ENCODE peak calls at places on chromosomes 13 and 19, in four cellular contexts. One of them, this sample, is unnamed.

GRCh38 chr19:49767380-49767779 is 579 bp downstream of the AP2A1 start:
- DNase-seq in H9: no peak
- DNase-seq in H1: no peak
- DNase-seq in mesendoderm: peak
- DNase-seq in this sample: no peak

GRCh38 chr19:3107658-3108057 is 13.5 kb downstream of the GNA11 start:
- DNase-seq in H9: no peak
- DNase-seq in H1: no peak
- DNase-seq in mesendoderm: no peak
- DNase-seq in this sample: no peak

GRCh38 chr19:50489461-50490011 is 12.9 kb upstream of the GARIN5A start:
- DNase-seq in H9: peak
- DNase-seq in H1: peak
- DNase-seq in mesendoderm: peak
- DNase-seq in this sample: no peak

GRCh38 chr13:86000546-86000945 is 201.3 kb upstream of the SLITRK6 start:
- DNase-seq in H9: no peak
- DNase-seq in H1: no peak
- DNase-seq in mesendoderm: no peak
- DNase-seq in this sample: no peak

GRCh38 chr13:74258951-74259350 is 124.7 kb upstream of the KLF12 start:
- DNase-seq in H9: no peak
- DNase-seq in H1: no peak
- DNase-seq in mesendoderm: no peak
- DNase-seq in this sample: no peak

GRCh38 chr19:4015705-4016402 is 8.3 kb downstream of the PIAS4 start:
- DNase-seq in H9: no peak
- DNase-seq in H1: no peak
- DNase-seq in mesendoderm: no peak
- DNase-seq in this sample: no peak

GRCh38 chr19:17304386-17305047 is 1.2 kb upstream of the MRPL34 start:
- DNase-seq in H9: no peak
- DNase-seq in H1: no peak
- DNase-seq in mesendoderm: no peak
- DNase-seq in this sample: no peak

GRCh38 chr19:12936582-12936981 is 1.8 kb upstream of the CALR start:
- DNase-seq in H9: no peak
- DNase-seq in H1: no peak
- DNase-seq in mesendoderm: no peak
- DNase-seq in this sample: no peak

GRCh38 chr13:109381546-109382180 is 404.7 kb downstream of the IRS2 start:
- DNase-seq in H9: no peak
- DNase-seq in H1: no peak
- DNase-seq in mesendoderm: no peak
- DNase-seq in this sample: peak

GRCh38 chr13:47175172-47175806 is 278.4 kb upstream of the HTR2A start:
- DNase-seq in H9: no peak
- DNase-seq in H1: no peak
- DNase-seq in mesendoderm: no peak
- DNase-seq in this sample: peak

GRCh38 chr19:35939307-35940077 is 3.3 kb downstream of the LRFN3 start:
- DNase-seq in H9: no peak
- DNase-seq in H1: no peak
- DNase-seq in mesendoderm: no peak
- DNase-seq in this sample: no peak

GRCh38 chr13:41603917-41604316 is 146.6 kb downstream of the RGCC start:
- DNase-seq in H9: no peak
- DNase-seq in H1: no peak
- DNase-seq in mesendoderm: no peak
- DNase-seq in this sample: peak

GRCh38 chr19:2353895-2354592 is 6.0 kb upstream of the TMPRSS9 start:
- DNase-seq in H9: no peak
- DNase-seq in H1: no peak
- DNase-seq in mesendoderm: no peak
- DNase-seq in this sample: no peak

GRCh38 chr19:18418725-18419194 is 438 bp upstream of the SSBP4 start:
- DNase-seq in H9: no peak
- DNase-seq in H1: no peak
- DNase-seq in mesendoderm: no peak
- DNase-seq in this sample: no peak

GRCh38 chr19:19098703-19099632 is 35.2 kb downstream of the SLC25A42 start:
- DNase-seq in H9: no peak
- DNase-seq in H1: no peak
- DNase-seq in mesendoderm: no peak
- DNase-seq in this sample: no peak

GRCh38 chr13:39766464-39767167 is 111.2 kb downstream of the COG6 start:
- DNase-seq in H9: no peak
- DNase-seq in H1: no peak
- DNase-seq in mesendoderm: no peak
- DNase-seq in this sample: no peak

GRCh38 chr13:109165417-109165904 is 536.0 kb downstream of the MYO16 start:
- DNase-seq in H9: no peak
- DNase-seq in H1: no peak
- DNase-seq in mesendoderm: no peak
- DNase-seq in this sample: no peak

GRCh38 chr19:34228762-34229161 is 25.6 kb upstream of the GARRE1 start:
- DNase-seq in H9: no peak
- DNase-seq in H1: no peak
- DNase-seq in mesendoderm: no peak
- DNase-seq in this sample: no peak

GRCh38 chr13:95437561-95437960 is 115.0 kb upstream of the CLDN10 start:
- DNase-seq in H9: no peak
- DNase-seq in H1: no peak
- DNase-seq in mesendoderm: peak
- DNase-seq in this sample: no peak

GRCh38 chr13:22874839-22875238 is 305.9 kb upstream of the SGCG start:
- DNase-seq in H9: no peak
- DNase-seq in H1: no peak
- DNase-seq in mesendoderm: no peak
- DNase-seq in this sample: no peak

GRCh38 chr13:27868639-27869435 is 51.0 kb upstream of the PDX1 start:
- DNase-seq in H9: no peak
- DNase-seq in H1: no peak
- DNase-seq in mesendoderm: peak
- DNase-seq in this sample: peak

GRCh38 chr19:13097331-13098258 is 5.1 kb downstream of the LYL1 start:
- DNase-seq in H9: no peak
- DNase-seq in H1: peak
- DNase-seq in mesendoderm: no peak
- DNase-seq in this sample: no peak

GRCh38 chr19:3098141-3098514 is 4.0 kb downstream of the GNA11 start:
- DNase-seq in H9: no peak
- DNase-seq in H1: no peak
- DNase-seq in mesendoderm: no peak
- DNase-seq in this sample: no peak

GRCh38 chr13:110409581-110409992 is 102.5 kb downstream of the COL4A2 start:
- DNase-seq in H9: no peak
- DNase-seq in H1: no peak
- DNase-seq in mesendoderm: no peak
- DNase-seq in this sample: peak

GRCh38 chr19:47549341-47549768 is 23.6 kb downstream of the ZNF541 start:
- DNase-seq in H9: no peak
- DNase-seq in H1: no peak
- DNase-seq in mesendoderm: no peak
- DNase-seq in this sample: no peak

GRCh38 chr19:17325133-17325532 is 9.5 kb downstream of the ANO8 start:
- DNase-seq in H9: no peak
- DNase-seq in H1: no peak
- DNase-seq in mesendoderm: no peak
- DNase-seq in this sample: no peak

GRCh38 chr13:57630661-57631606 is 610 bp upstream of the PCDH17 start:
- DNase-seq in H9: peak
- DNase-seq in H1: peak
- DNase-seq in mesendoderm: peak
- DNase-seq in this sample: no peak

GRCh38 chr19:19105365-19106060 is 32.8 kb downstream of the TMEM161A start:
- DNase-seq in H9: peak
- DNase-seq in H1: peak
- DNase-seq in mesendoderm: peak
- DNase-seq in this sample: no peak

GRCh38 chr13:110713981-110714797 is 689 bp downstream of the ING1 start:
- DNase-seq in H9: peak
- DNase-seq in H1: peak
- DNase-seq in mesendoderm: peak
- DNase-seq in this sample: peak

GRCh38 chr19:904545-904944 is 8.5 kb downstream of the R3HDM4 start:
- DNase-seq in H9: no peak
- DNase-seq in H1: no peak
- DNase-seq in mesendoderm: no peak
- DNase-seq in this sample: no peak
- H4K5ac ChIP-seq in H9: no peak
- H4K5ac ChIP-seq in H1: no peak
- H4K5ac ChIP-seq in mesendoderm: no peak
- H4K5ac ChIP-seq in this sample: no peak

GRCh38 chr19:6110360-6110977 is at the start of gene RFX2:
- DNase-seq in H9: peak
- DNase-seq in H1: peak
- DNase-seq in mesendoderm: peak
- DNase-seq in this sample: peak
- H4K8ac ChIP-seq in H9: no peak
- H4K8ac ChIP-seq in H1: no peak
- H4K8ac ChIP-seq in mesendoderm: peak
- H4K8ac ChIP-seq in this sample: peak

GRCh38 chr13:35600137-35600536 is 123.6 kb upstream of the MAB21L1 start:
- DNase-seq in H9: no peak
- DNase-seq in H1: no peak
- DNase-seq in mesendoderm: no peak
- DNase-seq in this sample: peak
- H4K5ac ChIP-seq in H9: no peak
- H4K5ac ChIP-seq in H1: no peak
- H4K5ac ChIP-seq in mesendoderm: no peak
- H4K5ac ChIP-seq in this sample: no peak

GRCh38 chr13:107367258-107367657 is 799.3 kb upstream of the ARGLU1 start:
- DNase-seq in H9: no peak
- DNase-seq in H1: no peak
- DNase-seq in mesendoderm: no peak
- DNase-seq in this sample: peak

GRCh38 chr13:107361666-107362065 is 793.7 kb upstream of the ARGLU1 start:
- DNase-seq in H9: no peak
- DNase-seq in H1: no peak
- DNase-seq in mesendoderm: no peak
- DNase-seq in this sample: peak

GRCh38 chr13:107365466-107366215 is 797.7 kb upstream of the ARGLU1 start:
- DNase-seq in H9: no peak
- DNase-seq in H1: no peak
- DNase-seq in mesendoderm: no peak
- DNase-seq in this sample: peak

GRCh38 chr13:107360010-107360409 is 792.1 kb upstream of the ARGLU1 start:
- DNase-seq in H9: no peak
- DNase-seq in H1: no peak
- DNase-seq in mesendoderm: no peak
- DNase-seq in this sample: no peak

DNA sequence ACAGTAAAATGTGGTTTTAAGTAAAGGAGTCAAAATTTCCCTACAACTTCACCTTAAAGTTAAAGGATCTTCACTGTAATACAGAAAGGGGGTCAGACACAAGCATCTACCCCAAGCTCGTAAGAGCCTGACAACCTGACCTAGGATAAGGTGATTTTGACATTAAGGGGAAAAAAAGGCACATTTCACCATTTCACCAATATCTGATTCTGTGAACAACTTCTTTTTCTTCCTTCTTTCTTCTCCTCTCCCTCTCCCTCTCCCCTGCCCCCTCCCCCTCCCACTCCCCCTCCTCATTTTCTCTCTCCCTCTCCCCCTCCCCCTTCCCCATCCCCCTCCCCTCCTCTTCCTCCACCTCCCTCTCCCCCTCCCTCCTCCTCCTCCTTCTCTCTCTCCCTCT is 796.7 kb upstream of the ARGLU1 start:
- DNase-seq in H9: no peak
- DNase-seq in H1: no peak
- DNase-seq in mesendoderm: no peak
- DNase-seq in this sample: no peak
- H4K8ac ChIP-seq in H9: no peak
- H4K8ac ChIP-seq in H1: no peak
- H4K8ac ChIP-seq in mesendoderm: no peak
- H4K8ac ChIP-seq in this sample: peak

GRCh38 chr19:7916908-7917291 is 2.3 kb downstream of the TGFBR3L start:
- DNase-seq in H9: no peak
- DNase-seq in H1: no peak
- DNase-seq in mesendoderm: no peak
- DNase-seq in this sample: no peak
- H4K5ac ChIP-seq in H9: no peak
- H4K5ac ChIP-seq in H1: no peak
- H4K5ac ChIP-seq in mesendoderm: no peak
- H4K5ac ChIP-seq in this sample: no peak

DNA sequence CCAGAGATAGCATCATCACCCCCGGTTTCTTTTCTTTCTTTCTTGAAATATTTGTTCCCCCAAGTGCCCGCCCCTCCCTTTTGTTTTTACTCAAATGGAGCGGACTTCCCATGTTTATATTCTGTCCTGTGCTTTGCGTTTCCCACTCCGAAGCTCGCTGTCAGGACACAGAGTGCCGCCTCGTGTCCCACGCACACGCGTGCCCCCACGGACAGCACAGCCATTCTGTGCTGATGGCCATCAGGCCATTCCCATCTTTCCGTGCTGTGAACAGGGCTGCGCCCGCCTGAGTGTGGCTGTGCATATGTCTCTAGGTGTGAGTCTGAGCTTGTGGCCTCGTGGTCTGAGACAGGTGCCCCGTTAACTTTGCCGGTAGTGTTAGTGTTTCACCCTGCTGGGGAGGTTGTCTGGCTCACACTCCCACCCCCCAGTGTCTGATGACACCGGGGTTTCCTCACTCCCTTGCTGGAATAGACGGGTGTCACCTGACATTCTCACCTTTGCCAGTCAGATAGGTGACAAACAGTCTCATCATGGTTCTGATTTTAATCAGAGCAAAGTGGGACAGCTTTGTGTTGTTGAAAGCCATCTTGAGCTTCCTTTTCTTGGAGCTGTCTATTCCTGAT is 6.9 kb downstream of the PAK4 start:
- DNase-seq in H9: no peak
- DNase-seq in H1: no peak
- DNase-seq in mesendoderm: no peak
- DNase-seq in this sample: no peak
- H4K8ac ChIP-seq in H9: no peak
- H4K8ac ChIP-seq in H1: no peak
- H4K8ac ChIP-seq in mesendoderm: no peak
- H4K8ac ChIP-seq in this sample: no peak

GRCh38 chr13:76538004-76538403 is 348.2 kb downstream of the KCTD12 start:
- DNase-seq in H9: no peak
- DNase-seq in H1: no peak
- DNase-seq in mesendoderm: peak
- DNase-seq in this sample: no peak

DNA sequence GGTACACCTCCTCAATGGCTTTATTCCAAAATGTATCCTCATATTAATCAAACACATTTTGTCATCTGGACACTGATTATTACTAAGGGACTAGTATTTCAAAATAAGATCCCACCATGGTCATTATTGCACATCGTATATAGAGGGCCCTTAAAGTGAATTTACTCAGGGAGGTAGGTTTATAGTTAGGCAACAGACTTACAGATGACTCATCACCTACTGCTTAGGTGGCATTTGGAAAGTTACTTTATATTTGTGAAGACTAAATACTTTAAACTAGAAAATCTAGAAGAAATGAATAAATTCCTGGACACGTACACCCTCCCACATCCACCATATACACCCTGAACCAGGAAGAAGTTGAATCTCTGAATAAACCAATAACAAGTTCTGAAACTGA is 353.0 kb downstream of the KCTD12 start:
- DNase-seq in H9: no peak
- DNase-seq in H1: no peak
- DNase-seq in mesendoderm: no peak
- DNase-seq in this sample: peak
- H4K5ac ChIP-seq in H9: no peak
- H4K5ac ChIP-seq in H1: no peak
- H4K5ac ChIP-seq in mesendoderm: no peak
- H4K5ac ChIP-seq in this sample: no peak

This sample was measured in IMR-90.